ENCODE peak calls at places on chromosomes 2 and 18, in six cellular contexts. S is myocyte; N is lower leg skin; I is H7; F is NCI-H748 treated with DMSO at 0.1 percent for 48 hours; L is activated CD4-positive, alpha-beta T cell treated with anti-CD3 and anti-CD28 coated beads, Interleukin-2, amount 50 U/mL, for 1 hour. K is an unnamed sample.

GRCh38 chr2:223221120-223221859 is 169.3 kb downstream of the KCNE4 start:
- DNase-seq in S (no peak), N (no peak), I (peak), F (no peak), L (no peak), K (no peak)

GRCh38 chr2:235727186-235727585 is 233.3 kb downstream of the AGAP1 start:
- DNase-seq in S (no peak), N (no peak), I (no peak), F (no peak), L (no peak), K (no peak)

GRCh38 chr2:53407363-53408080 is 360.1 kb upstream of the CHAC2 start:
- DNase-seq in S (no peak), N (no peak), I (no peak), F (no peak), L (no peak), K (no peak)

GRCh38 chr2:197208841-197209240 is 101.7 kb downstream of the ANKRD44 start:
- DNase-seq in S (no peak), N (no peak), I (no peak), F (no peak), L (no peak), K (no peak)

GRCh38 chr2:150212722-150213171 is 274.7 kb downstream of the RND3 start:
- DNase-seq in S (peak), N (no peak), I (no peak), F (no peak), L (no peak), K (no peak)

GRCh38 chr18:21904856-21905255 is 164.3 kb downstream of the MIB1 start:
- DNase-seq in S (peak), N (no peak), I (no peak), F (no peak), L (no peak), K (no peak)

GRCh38 chr2:234973008-234973407 is 21.2 kb downstream of the SH3BP4 start:
- DNase-seq in S (no peak), N (no peak), I (no peak), F (no peak), L (no peak), K (no peak)

GRCh38 chr2:73830871-73831401 is 2.2 kb downstream of the STAMBP start:
- DNase-seq in S (peak), N (no peak), I (no peak), F (no peak), L (no peak), K (no peak)

GRCh38 chr2:73293534-73294171 is at the start of gene EGR4:
- DNase-seq in S (peak), N (no peak), I (peak), F (peak), L (peak), K (peak)

GRCh38 chr2:43059183-43059897 is 167.1 kb downstream of the ZFP36L2 start:
- DNase-seq in S (peak), N (peak), I (no peak), F (no peak), L (peak), K (peak)

GRCh38 chr2:150138587-150138986 is 348.9 kb downstream of the RND3 start:
- DNase-seq in S (no peak), N (no peak), I (no peak), F (no peak), L (no peak), K (no peak)

GRCh38 chr2:219175928-219176817 is 552 bp downstream of the CNPPD1 start:
- DNase-seq in S (peak), N (peak), I (peak), F (no peak), L (peak), K (no peak)

GRCh38 chr2:209648714-209649113 is 122.9 kb upstream of the UNC80 start:
- DNase-seq in S (peak), N (no peak), I (no peak), F (no peak), L (no peak), K (no peak)

GRCh38 chr2:56534321-56534720 is 350.5 kb downstream of the CCDC85A start:
- DNase-seq in S (no peak), N (no peak), I (no peak), F (no peak), L (no peak), K (no peak)

GRCh38 chr2:120661551-120661950 is 74.1 kb upstream of the GLI2 start:
- DNase-seq in S (no peak), N (peak), I (peak), F (peak), L (no peak), K (no peak)

GRCh38 chr2:151619337-151619989 is 114.8 kb downstream of the NEB start:
- DNase-seq in S (no peak), N (no peak), I (no peak), F (no peak), L (no peak), K (no peak)

GRCh38 chr2:69213201-69213600 is 173.8 kb downstream of the GFPT1 start:
- DNase-seq in S (no peak), N (no peak), I (no peak), F (no peak), L (no peak), K (no peak)

GRCh38 chr2:173943738-173944137 is 21.4 kb downstream of the SP3 start:
- DNase-seq in S (no peak), N (no peak), I (no peak), F (no peak), L (no peak), K (no peak)

GRCh38 chr2:105184420-105184819 is 57.1 kb upstream of the GPR45 start:
- DNase-seq in S (no peak), N (no peak), I (no peak), F (no peak), L (no peak), K (no peak)

GRCh38 chr2:84486436-84487115 is 27.5 kb upstream of the SUCLG1 start:
- DNase-seq in S (peak), N (no peak), I (no peak), F (peak), L (no peak), K (no peak)

GRCh38 chr2:88709117-88709739 is 17.8 kb downstream of the RPIA start:
- DNase-seq in S (no peak), N (no peak), I (no peak), F (no peak), L (no peak), K (no peak)

GRCh38 chr2:118523761-118524160 is 323.7 kb downstream of the EN1 start:
- DNase-seq in S (no peak), N (no peak), I (no peak), F (no peak), L (no peak), K (no peak)

GRCh38 chr2:69111036-69111435 is 98.1 kb downstream of the ANTXR1 start:
- DNase-seq in S (no peak), N (no peak), I (no peak), F (no peak), L (no peak), K (no peak)

GRCh38 chr2:15158117-15158516 is 403.0 kb downstream of the NBAS start:
- DNase-seq in S (no peak), N (no peak), I (peak), F (no peak), L (no peak), K (no peak)

GRCh38 chr2:33021542-33022259 is 74.9 kb downstream of the LTBP1 start:
- DNase-seq in S (peak), N (no peak), I (no peak), F (no peak), L (no peak), K (no peak)

GRCh38 chr2:133948610-133949290 is 305.1 kb upstream of the MGAT5 start:
- DNase-seq in S (peak), N (no peak), I (no peak), F (no peak), L (no peak), K (no peak)

GRCh38 chr2:173187911-173188788 is 112.5 kb downstream of the MAP3K20 start:
- DNase-seq in S (peak), N (no peak), I (no peak), F (no peak), L (no peak), K (no peak)

GRCh38 chr2:127645395-127646291 is at the start of gene GPR17:
- DNase-seq in S (no peak), N (no peak), I (no peak), F (no peak), L (no peak), K (no peak)

GRCh38 chr2:101150306-101151140 is 659 bp downstream of the TBC1D8 start:
- DNase-seq in S (peak), N (peak), I (peak), F (no peak), L (peak), K (no peak)

GRCh38 chr2:160837416-160837815 is 322.8 kb upstream of the TANK start:
- DNase-seq in S (peak), N (no peak), I (no peak), F (no peak), L (no peak), K (no peak)

GRCh38 chr2:202479610-202480009 is 103.5 kb downstream of the BMPR2 start:
- DNase-seq in S (no peak), N (no peak), I (no peak), F (no peak), L (no peak), K (no peak)

GRCh38 chr2:177593448-177593847 is 200.9 kb downstream of the AGPS start:
- DNase-seq in S (no peak), N (no peak), I (no peak), F (no peak), L (no peak), K (no peak)

K was measured in stimulated activated CD8-positive, alpha-beta memory T cell treated with anti-CD3 and anti-CD28 coated beads, Interleukin-2, amount 100 ng/mL, for 48 hours.